ENCODE peak calls at places on chromosomes 11 and 22, in four cellular contexts. V is GM10248; E is effector CD4-positive, alpha-beta T cell; T is nucleus accumbens. L is an unnamed sample.

GRCh38 chr11:86365566-86365965 is 9.1 kb upstream of the CCDC81 start:
- DNase-seq in T (no peak), E (no peak), V (no peak), L (no peak)

GRCh38 chr22:30325724-30326703 is 727 bp downstream of the TBC1D10A start:
- DNase-seq in V (peak), E (no peak), T (no peak), L (no peak)

GRCh38 chr11:92211576-92212167 is 12.9 kb upstream of the FAT3 start:
- DNase-seq in E (no peak), T (peak), V (no peak), L (peak)

GRCh38 chr11:97908354-97908753 is 1112.4 kb upstream of the CNTN5 start:
- DNase-seq in V (no peak), T (no peak), E (no peak), L (no peak)

GRCh38 chr11:111776398-111777093 is 10.4 kb upstream of the PPP2R1B start:
- DNase-seq in T (no peak), E (no peak), V (peak), L (no peak)

GRCh38 chr11:12542186-12542935 is 131.9 kb upstream of the TEAD1 start:
- DNase-seq in T (no peak), E (no peak), V (no peak), L (no peak)

GRCh38 chr11:62930157-62930556 is 9.0 kb upstream of the CHRM1 start:
- DNase-seq in T (no peak), E (no peak), V (no peak), L (no peak)

GRCh38 chr11:2914475-2915195 is 14.6 kb downstream of the PHLDA2 start:
- DNase-seq in T (no peak), V (no peak), E (no peak), L (no peak)

GRCh38 chr22:32854351-32854804 is 52.9 kb downstream of the TIMP3 start:
- DNase-seq in V (no peak), E (no peak), T (peak), L (no peak)

GRCh38 chr22:27504854-27505253 is 296.7 kb downstream of the MN1 start:
- DNase-seq in T (no peak), E (no peak), V (no peak), L (no peak)

GRCh38 chr11:11039249-11039965 is 181.6 kb upstream of the ZBED5 start:
- DNase-seq in V (no peak), E (no peak), T (no peak), L (no peak)

GRCh38 chr11:94922675-94923347 is 50.5 kb downstream of the CWC15 start:
- DNase-seq in E (no peak), T (no peak), V (no peak), L (no peak)

GRCh38 chr11:78402842-78403241 is 14.8 kb downstream of the GAB2 start:
- DNase-seq in V (no peak), T (no peak), E (no peak), L (no peak)

GRCh38 chr11:61657566-61657965 is 22.6 kb upstream of the DAGLA start:
- DNase-seq in E (no peak), T (no peak), V (no peak), L (no peak)

GRCh38 chr11:77027275-77027674 is 6.9 kb upstream of the B3GNT6 start:
- DNase-seq in T (no peak), V (no peak), E (no peak), L (no peak)

GRCh38 chr11:73087730-73088129 is 54.4 kb downstream of the FCHSD2 start:
- DNase-seq in E (no peak), T (no peak), V (no peak), L (no peak)

GRCh38 chr11:2803186-2804057 is 82.2 kb downstream of the CDKN1C start:
- DNase-seq in E (peak), V (no peak), T (no peak), L (peak)

GRCh38 chr11:47667555-47667954 is 25.2 kb upstream of the MTCH2 start:
- DNase-seq in V (no peak), E (no peak), T (no peak), L (no peak)

GRCh38 chr11:65615950-65616574 is 486 bp downstream of the PCNX3 start:
- DNase-seq in T (peak), E (peak), V (peak), L (no peak)

L was measured in head of caudate nucleus.